ENCODE peak calls at places on chromosomes 16 and 17, in ten cellular contexts. Q is GM10248; O is GM03348; K is mammary epithelial cell; V is Ammon's horn; M is caudate nucleus; L is effector memory CD4-positive, alpha-beta T cell; Z is glutamatergic neuron; T is HuH-7.5; W is activated naive CD8-positive, alpha-beta T cell treated with anti-CD3 and anti-CD28 coated beads for 36 hours. I is an unnamed sample.

GRCh38 chr17:30780343-30780742 is 44.1 kb downstream of the CRLF3 start:
- DNase-seq in Q (peak), O (no peak), K (no peak), V (no peak), M (no peak), L (no peak), Z (no peak), T (no peak), W (peak), I (no peak)

GRCh38 chr17:52159159-52159809 is 770 bp upstream of the CA10 start:
- DNase-seq in Q (no peak), O (peak), K (no peak), V (no peak), M (no peak), L (no peak), Z (peak), T (no peak), W (no peak), I (no peak)

GRCh38 chr17:82388223-82388921 is 16.8 kb downstream of the UTS2R start:
- DNase-seq in Q (no peak), O (no peak), K (no peak), V (no peak), M (no peak), L (no peak), Z (no peak), T (no peak), W (no peak), I (no peak)

GRCh38 chr17:7883781-7884386 is 4.7 kb upstream of the CHD3 start:
- DNase-seq in Q (peak), O (peak), K (no peak), V (no peak), M (no peak), L (peak), Z (no peak), T (no peak), W (peak), I (peak)

GRCh38 chr16:89670496-89671431 is 13.1 kb downstream of the SPATA33 start:
- DNase-seq in Q (no peak), O (no peak), K (peak), V (no peak), M (no peak), L (no peak), Z (no peak), T (no peak), W (no peak), I (peak)

GRCh38 chr16:29025218-29025617 is 40.4 kb downstream of the LAT start:
- DNase-seq in Q (no peak), O (no peak), K (no peak), V (no peak), M (no peak), L (no peak), Z (no peak), T (no peak), W (peak), I (no peak)

GRCh38 chr16:3964686-3965290 is 84.3 kb upstream of the CREBBP start:
- DNase-seq in Q (no peak), O (no peak), K (no peak), V (no peak), M (no peak), L (no peak), Z (no peak), T (no peak), W (no peak), I (no peak)

GRCh38 chr16:88456356-88457292 is 3.5 kb downstream of the ZFPM1 start:
- DNase-seq in Q (no peak), O (no peak), K (peak), V (peak), M (no peak), L (peak), Z (no peak), T (no peak), W (peak), I (no peak)

GRCh38 chr16:53093162-53093744 is 38.5 kb downstream of the CHD9 start:
- DNase-seq in Q (no peak), O (no peak), K (no peak), V (no peak), M (no peak), L (no peak), Z (no peak), T (no peak), W (no peak), I (no peak)

GRCh38 chr17:45170280-45170975 is 8.8 kb downstream of the HEXIM2 start:
- DNase-seq in Q (no peak), O (no peak), K (no peak), V (peak), M (no peak), L (no peak), Z (no peak), T (no peak), W (no peak), I (no peak)

I was measured in foreskin melanocyte.